ENCODE peak calls at places on chromosomes 4 and X, in seven cellular contexts. H, Z, X, Y, T, P and I are unnamed samples.

GRCh38 chrX:103780701-103781402 is 4.2 kb downstream of the PLP1 start:
- DNase-seq in X (no peak), T (no peak), H (peak), Y (no peak), P (no peak), Z (no peak), I (no peak)

GRCh38 chr4:1293531-1293941 is 3.8 kb downstream of the MAEA start:
- DNase-seq in P (no peak), H (no peak), T (no peak), X (no peak), Z (no peak), Y (no peak), I (no peak)

GRCh38 chr4:149993030-149993429 is 85.2 kb upstream of the DCLK2 start:
- DNase-seq in P (no peak), X (no peak), Z (peak), Y (no peak), H (no peak), T (no peak), I (no peak)

GRCh38 chrX:13495232-13495631 is 74.2 kb upstream of the EGFL6 start:
- DNase-seq in Z (peak), Y (no peak), P (peak), H (no peak), T (no peak), X (no peak), I (no peak)

GRCh38 chrX:104565791-104566687 is at the start of gene IL1RAPL2:
- DNase-seq in Y (no peak), T (no peak), P (peak), X (no peak), Z (peak), H (no peak), I (no peak)

GRCh38 chr4:128349921-128350320 is 62.3 kb upstream of the PGRMC2 start:
- DNase-seq in T (no peak), Z (peak), Y (no peak), X (no peak), H (no peak), P (no peak), I (no peak)

GRCh38 chrX:131827935-131828334 is 195.2 kb upstream of the STK26 start:
- DNase-seq in Z (no peak), P (peak), T (no peak), X (peak), Y (no peak), H (no peak), I (no peak)

GRCh38 chrX:136525738-136526606 is 6.0 kb upstream of the VGLL1 start:
- DNase-seq in T (peak), H (peak), Z (peak), X (no peak), P (peak), Y (no peak), I (no peak)

GRCh38 chr4:139977838-139978604 is 176.0 kb downstream of the MAML3 start:
- DNase-seq in Z (no peak), X (no peak), Y (no peak), P (no peak), H (no peak), T (no peak), I (no peak)

GRCh38 chr4:84433603-84434232 is 65.4 kb downstream of the NKX6-1 start:
- DNase-seq in P (no peak), T (no peak), Y (no peak), X (no peak), Z (no peak), H (no peak), I (no peak)

GRCh38 chr4:125433453-125433852 is 118.7 kb downstream of the FAT4 start:
- DNase-seq in P (no peak), X (no peak), Z (peak), Y (no peak), T (no peak), H (no peak), I (no peak)

GRCh38 chr4:20299515-20299914 is 47.8 kb downstream of the SLIT2 start:
- DNase-seq in H (no peak), Y (no peak), P (peak), Z (peak), T (no peak), X (no peak), I (no peak)

GRCh38 chrX:130631011-130631410 is 229.2 kb downstream of the RBMX2 start:
- DNase-seq in X (no peak), P (no peak), Z (no peak), Y (no peak), T (no peak), H (no peak), I (no peak)

GRCh38 chr4:145308598-145308997 is 128.2 kb upstream of the OTUD4 start:
- DNase-seq in Y (no peak), H (no peak), Z (peak), X (no peak), P (no peak), T (no peak), I (no peak)